ENCODE peak calls at places on chromosomes 11 and 22, in eight cellular contexts. O is activated CD8-positive, alpha-beta T cell treated with anti-CD3 and anti-CD28 coated beads for 36 hours; Q is HEK293T; E is T-helper 9 cell; B is Peyer's patch; T is GM12892; D is gastrocnemius medialis; U is GM03348. I is an unnamed sample.

GRCh38 chr11:113632981-113633380 is 73.1 kb downstream of the TMPRSS5 start:
- DNase-seq in E (no peak), U (peak; percentile 81), T (no peak), O (no peak), D (no peak), B (no peak), Q (no peak), I (no peak)

GRCh38 chr11:3824714-3825472 is 15.9 kb downstream of the RHOG start:
- DNase-seq in Q (peak; percentile 88), T (peak; percentile 87), D (no peak), B (peak; percentile 91), O (peak; percentile 92), E (peak; percentile 76), U (peak; percentile 41), I (peak; percentile 63)

GRCh38 chr22:40965936-40966557 is 14.9 kb downstream of the RBX1 start:
- DNase-seq in D (no peak), U (no peak), Q (no peak), O (no peak), E (no peak), B (peak; percentile 19), T (no peak), I (peak; percentile 13)

GRCh38 chr11:12455938-12456337 is 78.6 kb downstream of the PARVA start:
- DNase-seq in D (no peak), U (peak; percentile 58), B (no peak), T (no peak), O (no peak), Q (no peak), E (no peak), I (no peak)

GRCh38 chr11:19027829-19028595 is 32.5 kb downstream of the MRGPRX2 start:
- DNase-seq in B (no peak), T (no peak), D (no peak), Q (no peak), O (no peak), U (no peak), E (no peak), I (no peak)

GRCh38 chr11:8049084-8049483 is 31.9 kb upstream of the TUB start:
- DNase-seq in O (no peak), U (no peak), B (no peak), D (no peak), Q (no peak), T (no peak), E (no peak), I (no peak)

GRCh38 chr11:26245046-26245445 is 86.9 kb upstream of the ANO3 start:
- DNase-seq in B (no peak), D (no peak), E (no peak), Q (no peak), O (no peak), U (peak; percentile 4), T (no peak), I (no peak)

GRCh38 chr22:50734986-50735738 is 2.8 kb upstream of the ACR start:
- DNase-seq in B (peak; percentile 17), Q (no peak), D (no peak), E (no peak), T (no peak), O (no peak), U (no peak), I (no peak)

GRCh38 chr11:33663121-33663520 is 37.5 kb downstream of the C11orf91 start:
- DNase-seq in O (no peak), D (no peak), U (no peak), T (no peak), Q (no peak), B (no peak), E (no peak), I (no peak)